ENCODE peak calls at places on chromosomes 7 and 10, in seven cellular contexts. N is RWPE1; U is left ventricle myocardium inferior; S is activated CD8-positive, alpha-beta T cell treated with anti-CD3 and anti-CD28 coated beads for 36 hours; Y is progenitor cell of endocrine pancreas; K is kidney; H is endodermal cell. I is an unnamed sample.

GRCh38 chr10:117165557-117166419 is 27.7 kb upstream of the VAX1 start:
- DNase-seq in N (peak), U (no peak), H (peak), S (peak), K (peak), Y (peak), I (no peak)

GRCh38 chr10:33066558-33067236 is 108.7 kb upstream of the ITGB1 start:
- DNase-seq in U (no peak), H (peak), K (no peak), Y (no peak), N (no peak), S (no peak), I (no peak)

GRCh38 chr10:131224106-131224505 is 87.4 kb downstream of the TCERG1L start:
- DNase-seq in H (no peak), N (no peak), Y (no peak), U (no peak), S (no peak), K (peak), I (no peak)

GRCh38 chr10:45199380-45199740 is 116.0 kb downstream of the OR13A1 start:
- DNase-seq in U (no peak), K (no peak), N (no peak), H (no peak), S (no peak), Y (no peak), I (no peak)

GRCh38 chr7:41255716-41256115 is 447.2 kb downstream of the INHBA start:
- DNase-seq in K (no peak), U (no peak), S (no peak), H (no peak), N (no peak), Y (no peak), I (no peak)

GRCh38 chr10:34696423-34696822 is 118.7 kb downstream of the PARD3 start:
- DNase-seq in K (no peak), S (no peak), Y (no peak), H (no peak), U (no peak), N (peak), I (no peak)

GRCh38 chr7:123622660-123623386 is 21.2 kb downstream of the ASB15 start:
- DNase-seq in U (no peak), S (no peak), K (no peak), Y (no peak), N (no peak), H (no peak), I (no peak)

GRCh38 chr10:110525349-110526260 is 27.9 kb downstream of the DUSP5 start:
- DNase-seq in S (no peak), U (no peak), H (peak), K (no peak), N (peak), Y (no peak), I (no peak)

GRCh38 chr10:91511549-91512330 is 101.6 kb downstream of the HECTD2 start:
- DNase-seq in S (no peak), H (no peak), Y (no peak), N (peak), K (no peak), U (no peak), I (no peak)

GRCh38 chr7:30065746-30066145 is 37.5 kb downstream of the PLEKHA8 start:
- DNase-seq in K (no peak), S (no peak), U (no peak), Y (no peak), N (peak), H (no peak), I (no peak)

GRCh38 chr7:65325793-65326432 is 47.7 kb upstream of the ZNF92 start:
- DNase-seq in H (no peak), Y (no peak), K (no peak), U (no peak), S (no peak), N (no peak), I (no peak)

GRCh38 chr10:122021421-122021820 is 32.5 kb downstream of the TACC2 start:
- DNase-seq in S (no peak), K (no peak), N (no peak), H (no peak), U (no peak), Y (no peak), I (peak)

GRCh38 chr7:34133983-34134782 is 228.8 kb downstream of the BMPER start:
- DNase-seq in K (peak), U (peak), Y (peak), H (peak), S (peak), N (peak), I (peak)

GRCh38 chr7:45920543-45921380 is at the start of gene IGFBP3:
- DNase-seq in Y (peak), N (peak), K (peak), H (peak), U (peak), S (no peak), I (no peak)

GRCh38 chr7:12212051-12212485 is 974 bp downstream of the TMEM106B start:
- DNase-seq in U (no peak), N (peak), Y (no peak), S (peak), H (no peak), K (no peak), I (no peak)

GRCh38 chr7:92633211-92633906 is 43.2 kb upstream of the FAM133B start:
- DNase-seq in U (no peak), Y (no peak), K (no peak), N (peak), H (no peak), S (peak), I (peak)

GRCh38 chr10:25828475-25828874 is 105.6 kb upstream of the MYO3A start:
- DNase-seq in H (no peak), N (no peak), S (no peak), U (no peak), K (no peak), Y (no peak), I (no peak)

GRCh38 chr7:150566123-150566522 is 1.1 kb upstream of the GIMAP4 start:
- DNase-seq in K (no peak), Y (no peak), U (no peak), N (no peak), H (no peak), S (no peak), I (no peak)

GRCh38 chr7:101553018-101553770 is 75.9 kb downstream of the MYL10 start:
- DNase-seq in S (no peak), H (peak), K (peak), N (no peak), U (no peak), Y (no peak), I (no peak)

GRCh38 chr7:516606-517456 is 2.8 kb downstream of the PDGFA start:
- DNase-seq in S (peak), N (no peak), Y (no peak), U (peak), H (peak), K (peak), I (no peak)

GRCh38 chr10:58217612-58218011 is 50.1 kb downstream of the IPMK start:
- DNase-seq in U (no peak), S (no peak), Y (no peak), K (no peak), N (no peak), H (no peak), I (no peak)

GRCh38 chr7:408651-409343 is 110.8 kb downstream of the PDGFA start:
- DNase-seq in Y (no peak), S (no peak), H (peak), N (no peak), K (peak), U (no peak), I (no peak)

GRCh38 chr7:43018446-43018845 is 86.3 kb downstream of the MRPL32 start:
- DNase-seq in N (peak), H (no peak), S (no peak), K (no peak), Y (no peak), U (no peak), I (no peak)

DNA sequence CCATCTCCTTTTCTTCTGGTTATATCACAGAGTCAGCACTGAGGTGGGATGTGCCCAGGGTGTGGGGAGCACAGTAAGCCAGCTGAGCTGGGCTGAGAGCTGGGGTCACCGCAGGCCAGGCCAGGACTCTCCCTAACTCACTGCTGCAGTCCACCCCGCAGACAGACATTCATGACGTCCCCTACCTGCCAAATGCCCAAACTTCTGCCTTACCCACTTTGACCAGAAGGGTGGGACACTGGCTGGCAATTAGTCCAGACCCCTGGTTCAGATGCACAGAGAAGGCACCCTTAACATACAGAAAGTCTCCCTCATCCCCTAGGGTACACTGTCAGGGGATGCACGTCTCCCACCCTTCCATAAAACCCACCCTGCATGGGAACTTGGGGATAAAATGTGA is 2.1 kb downstream of the DRGX start:
- DNase-seq in U (no peak), H (peak), K (no peak), N (no peak), Y (no peak), S (no peak), I (no peak)
- TF ChIP-seq CTCF in U (no peak), H (peak), K (no peak), N (no peak), Y (peak), S (no peak), I (no peak)

GRCh38 chr7:72751978-72752377 is 76.0 kb downstream of the TYW1B start:
- DNase-seq in N (no peak), U (no peak), S (no peak), Y (no peak), H (peak), K (no peak), I (no peak)
- TF ChIP-seq CTCF in N (no peak), U (no peak), S (no peak), Y (peak), H (peak), K (no peak), I (no peak)

DNA sequence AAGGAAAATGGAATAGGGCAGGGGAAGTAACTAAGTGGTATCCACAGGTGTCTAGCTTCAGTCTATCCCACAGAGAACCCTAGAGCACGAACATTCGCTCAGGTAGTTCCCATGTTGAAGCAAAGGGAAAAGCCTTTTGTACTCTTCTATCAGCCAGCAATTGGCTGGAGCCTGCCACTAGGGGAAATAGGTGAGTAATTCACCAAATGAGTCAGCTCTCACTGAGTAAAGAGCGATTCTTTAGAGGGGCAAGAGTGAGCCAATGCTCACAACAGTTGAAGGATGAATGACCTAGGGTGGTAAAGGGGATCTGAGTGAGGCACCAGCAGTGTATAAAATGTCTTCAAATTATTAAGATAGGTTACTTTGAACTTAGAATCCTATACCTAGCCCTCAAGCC is 94.1 kb upstream of the ZNF800 start:
- DNase-seq in K (no peak), S (peak), H (peak), N (peak), Y (no peak), U (no peak), I (no peak)
- TF ChIP-seq CTCF in K (no peak), S (no peak), H (peak), N (peak), Y (no peak), U (no peak), I (no peak)

GRCh38 chr10:126016156-126016805 is 119.9 kb downstream of the FANK1 start:
- DNase-seq in Y (no peak), H (no peak), S (no peak), K (no peak), N (peak), U (no peak), I (no peak)

GRCh38 chr10:126011995-126012394 is 115.6 kb downstream of the FANK1 start:
- DNase-seq in N (no peak), Y (no peak), H (no peak), U (no peak), S (no peak), K (no peak), I (no peak)

GRCh38 chr10:126014309-126014708 is 117.9 kb downstream of the FANK1 start:
- DNase-seq in H (no peak), U (no peak), Y (no peak), N (no peak), S (no peak), K (no peak), I (peak)

GRCh38 chr10:126012485-126012884 is 116.1 kb downstream of the FANK1 start:
- DNase-seq in K (no peak), S (no peak), Y (no peak), U (no peak), N (peak), H (no peak), I (no peak)

DNA sequence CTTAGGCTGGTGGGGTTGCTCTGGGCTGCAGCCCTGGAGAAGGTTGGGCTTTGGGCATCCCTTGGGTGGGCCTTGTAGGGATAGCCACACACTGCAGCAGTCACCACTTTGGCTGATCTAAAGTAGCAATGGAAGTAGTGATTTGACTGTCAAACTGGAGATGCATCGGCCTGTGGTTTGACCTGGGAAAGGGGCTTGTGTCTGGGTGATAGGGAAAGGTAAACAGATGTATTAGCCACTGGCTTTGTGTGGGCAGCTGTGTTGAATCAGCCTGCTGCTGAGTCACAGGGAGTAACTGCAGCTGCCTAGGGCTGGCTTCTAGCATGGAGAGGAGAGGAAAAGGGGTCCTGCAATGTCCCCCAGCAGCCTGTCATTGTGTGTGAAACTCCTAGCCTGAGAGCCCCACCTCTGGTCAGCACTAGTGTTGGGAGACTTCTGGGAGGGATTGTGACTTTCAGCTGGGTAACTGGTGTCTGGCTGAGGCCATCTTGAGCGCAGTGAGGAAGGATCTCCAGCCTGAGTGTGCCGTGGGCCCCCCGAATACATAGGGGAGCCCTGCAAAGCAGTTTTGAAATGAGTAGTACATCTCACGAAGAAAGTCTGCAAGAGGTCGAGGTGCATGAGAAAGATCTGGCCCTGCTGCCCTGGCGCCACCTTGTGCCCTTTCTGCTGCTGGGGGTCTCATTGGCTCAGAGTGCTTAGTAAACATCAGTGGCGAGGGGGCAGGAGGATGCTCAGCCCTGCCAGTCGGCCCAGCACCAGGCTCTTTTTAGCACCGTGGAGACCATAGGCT is 117.3 kb downstream of the FANK1 start:
- DNase-seq in S (peak), K (peak), N (peak), Y (no peak), H (peak), U (no peak), I (no peak)
- TF ChIP-seq CTCF in S (no peak), K (no peak), N (no peak), Y (peak), H (peak), U (no peak), I (peak)

DNA sequence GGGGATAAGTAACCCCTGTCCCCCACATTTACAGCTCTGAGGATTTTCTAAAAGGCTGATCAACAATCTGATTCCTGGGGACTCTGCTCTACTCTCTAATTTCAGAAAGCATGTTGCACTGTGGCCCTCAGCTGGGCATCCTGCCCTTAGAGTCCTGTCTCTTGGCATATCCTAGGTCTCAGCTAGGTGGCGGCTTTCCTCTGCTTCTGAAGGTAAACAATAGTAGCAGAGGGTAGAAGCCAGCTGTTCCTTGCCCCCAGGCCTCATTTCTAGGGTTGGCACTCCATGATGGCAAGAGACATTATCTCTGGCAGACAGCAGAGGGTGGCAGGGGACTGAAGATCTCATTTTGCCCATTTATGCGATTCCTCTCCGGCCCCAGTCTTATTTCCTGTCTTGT is 77.0 kb downstream of the ADCYAP1R1 start:
- DNase-seq in N (no peak), Y (no peak), S (no peak), H (peak), U (no peak), K (no peak), I (no peak)
- TF ChIP-seq CTCF in N (no peak), Y (no peak), S (no peak), H (peak), U (no peak), K (no peak), I (no peak)

GRCh38 chr10:17113346-17113745 is 16.3 kb downstream of the CUBN start:
- DNase-seq in Y (no peak), U (no peak), N (peak), S (no peak), K (no peak), H (no peak), I (no peak)

GRCh38 chr10:17112566-17112965 is 17.0 kb downstream of the CUBN start:
- DNase-seq in Y (no peak), H (no peak), N (no peak), S (no peak), U (no peak), K (no peak), I (no peak)

GRCh38 chr10:17113889-17114288 is 15.7 kb downstream of the CUBN start:
- DNase-seq in N (no peak), U (peak), S (peak), K (no peak), Y (no peak), H (no peak), I (peak)

GRCh38 chr10:17116193-17116592 is 13.4 kb downstream of the CUBN start:
- DNase-seq in U (no peak), N (no peak), H (peak), S (no peak), Y (no peak), K (no peak), I (no peak)

GRCh38 chr10:17115683-17116082 is 13.9 kb downstream of the CUBN start:
- DNase-seq in U (no peak), K (no peak), H (no peak), S (no peak), Y (no peak), N (peak), I (no peak)
- TF ChIP-seq CTCF in U (no peak), K (no peak), H (peak), S (no peak), Y (no peak), N (no peak), I (no peak)

GRCh38 chr7:90472805-90473540 is 3.5 kb downstream of the PTTG1IP2 start:
- DNase-seq in N (no peak), H (no peak), Y (no peak), K (no peak), S (no peak), U (no peak), I (no peak)
- TF ChIP-seq CTCF in N (no peak), H (no peak), Y (no peak), K (no peak), S (no peak), U (no peak), I (no peak)

I was measured in AG09319.